ENCODE peak calls at places on chromosomes 16 and 17, in ten cellular contexts. J is GM12892, Y is breast epithelium, D is thyroid gland, G is NB4, N is H54, W is ovary, K is H1, L is sigmoid colon, O is Peyer's patch. Z is an unnamed sample.

GRCh38 chr17:43701318-43701743 is 39.6 kb upstream of the MEOX1 start:
- DNase-seq in J (no peak), Y (peak), D (no peak), G (peak), N (peak), W (no peak), K (no peak), L (no peak), O (peak), Z (no peak)

GRCh38 chr17:72441899-72442298 is 321.1 kb downstream of the SOX9 start:
- DNase-seq in J (no peak), Y (no peak), D (no peak), G (no peak), N (no peak), W (no peak), K (no peak), L (peak), O (no peak), Z (no peak)

GRCh38 chr17:3542410-3543088 is 15.1 kb downstream of the TRPV3 start:
- DNase-seq in J (no peak), Y (no peak), D (no peak), G (no peak), N (no peak), W (no peak), K (no peak), L (no peak), O (no peak), Z (no peak)

GRCh38 chr16:23148513-23149266 is 562 bp downstream of the USP31 start:
- DNase-seq in J (peak), Y (peak), D (peak), G (peak), N (no peak), W (peak), K (peak), L (peak), O (peak), Z (peak)

GRCh38 chr16:68759062-68759461 is 22.0 kb downstream of the CDH1 start:
- DNase-seq in J (no peak), Y (no peak), D (no peak), G (no peak), N (no peak), W (no peak), K (no peak), L (no peak), O (no peak), Z (no peak)

GRCh38 chr17:17495448-17496188 is 577 bp downstream of the RASD1 start:
- DNase-seq in J (no peak), Y (no peak), D (peak), G (no peak), N (no peak), W (peak), K (peak), L (peak), O (peak), Z (peak)

GRCh38 chr16:69073181-69073669 is 32.2 kb upstream of the HAS3 start:
- DNase-seq in J (no peak), Y (no peak), D (no peak), G (no peak), N (peak), W (no peak), K (no peak), L (no peak), O (peak), Z (no peak)

GRCh38 chr17:31654936-31655335 is 204.1 kb downstream of the COPRS start:
- DNase-seq in J (no peak), Y (peak), D (no peak), G (peak), N (peak), W (no peak), K (no peak), L (no peak), O (no peak), Z (no peak)

GRCh38 chr16:57167951-57168350 is 17.9 kb downstream of the PSME3IP1 start:
- DNase-seq in J (no peak), Y (no peak), D (peak), G (peak), N (no peak), W (no peak), K (no peak), L (peak), O (no peak), Z (peak)

GRCh38 chr16:3963203-3963602 is 82.7 kb upstream of the CREBBP start:
- DNase-seq in J (no peak), Y (no peak), D (no peak), G (no peak), N (no peak), W (no peak), K (no peak), L (no peak), O (no peak), Z (no peak)

GRCh38 chr17:79919164-79919585 is 79.9 kb upstream of the CBX4 start:
- DNase-seq in J (no peak), Y (peak), D (peak), G (no peak), N (peak), W (no peak), K (no peak), L (peak), O (peak), Z (no peak)

GRCh38 chr17:7632492-7632894 is 2.6 kb downstream of the SHBG start:
- DNase-seq in J (no peak), Y (no peak), D (peak), G (peak), N (no peak), W (no peak), K (peak), L (no peak), O (peak), Z (peak)

GRCh38 chr17:46135126-46135812 is 58.0 kb downstream of the KANSL1 start:
- DNase-seq in J (no peak), Y (no peak), D (no peak), G (peak), N (no peak), W (no peak), K (no peak), L (no peak), O (no peak), Z (no peak)

GRCh38 chr17:30433514-30433913 is 43.7 kb upstream of the GOSR1 start:
- DNase-seq in J (no peak), Y (no peak), D (no peak), G (peak), N (peak), W (no peak), K (no peak), L (no peak), O (no peak), Z (peak)

GRCh38 chr16:83356986-83357385 is 450.8 kb upstream of the HSBP1 start:
- DNase-seq in J (no peak), Y (no peak), D (no peak), G (no peak), N (no peak), W (no peak), K (no peak), L (no peak), O (no peak), Z (no peak)

GRCh38 chr16:69363281-69363717 is 11.7 kb upstream of the TMED6 start:
- DNase-seq in J (no peak), Y (no peak), D (peak), G (no peak), N (no peak), W (no peak), K (no peak), L (no peak), O (no peak), Z (no peak)

GRCh38 chr17:76742958-76743357 is 5.0 kb downstream of the MFSD11 start:
- DNase-seq in J (no peak), Y (no peak), D (no peak), G (no peak), N (no peak), W (no peak), K (no peak), L (no peak), O (no peak), Z (no peak)

GRCh38 chr17:47695664-47696376 is 1.9 kb downstream of the TBKBP1 start:
- DNase-seq in J (no peak), Y (no peak), D (no peak), G (no peak), N (no peak), W (no peak), K (peak), L (peak), O (no peak), Z (no peak)

GRCh38 chr17:16406742-16407674 is 8.4 kb upstream of the TRPV2 start:
- DNase-seq in J (no peak), Y (peak), D (peak), G (no peak), N (no peak), W (peak), K (peak), L (no peak), O (no peak), Z (no peak)

GRCh38 chr16:79784007-79784406 is 183.5 kb upstream of the MAF start:
- DNase-seq in J (no peak), Y (no peak), D (no peak), G (no peak), N (no peak), W (no peak), K (no peak), L (no peak), O (no peak), Z (no peak)

GRCh38 chr17:46082293-46082692 is 83.2 kb downstream of the STH start:
- DNase-seq in J (no peak), Y (no peak), D (no peak), G (no peak), N (no peak), W (no peak), K (no peak), L (no peak), O (no peak), Z (no peak)

GRCh38 chr16:4690946-4691665 is 2.3 kb upstream of the NUDT16L1 start:
- DNase-seq in J (no peak), Y (no peak), D (no peak), G (peak), N (no peak), W (no peak), K (no peak), L (peak), O (no peak), Z (no peak)

GRCh38 chr17:45575126-45575885 is 84.8 kb upstream of the PLEKHM1 start:
- DNase-seq in J (no peak), Y (no peak), D (no peak), G (peak), N (no peak), W (no peak), K (no peak), L (no peak), O (no peak), Z (no peak)

GRCh38 chr16:14106457-14106856 is 35.3 kb downstream of the MRTFB start:
- DNase-seq in J (no peak), Y (no peak), D (no peak), G (no peak), N (no peak), W (no peak), K (no peak), L (no peak), O (no peak), Z (no peak)

GRCh38 chr17:80498242-80498919 is 22.0 kb upstream of the NPTX1 start:
- DNase-seq in J (no peak), Y (peak), D (no peak), G (no peak), N (no peak), W (peak), K (no peak), L (peak), O (no peak), Z (no peak)

GRCh38 chr17:29949708-29950107 is 8.3 kb downstream of the EFCAB5 start:
- DNase-seq in J (no peak), Y (no peak), D (no peak), G (peak), N (no peak), W (no peak), K (no peak), L (no peak), O (no peak), Z (no peak)

GRCh38 chr17:66849136-66849655 is 14.3 kb downstream of the CACNG5 start:
- DNase-seq in J (no peak), Y (no peak), D (no peak), G (no peak), N (no peak), W (no peak), K (no peak), L (no peak), O (no peak), Z (no peak)

GRCh38 chr17:14553847-14554246 is 253.0 kb downstream of the HS3ST3B1 start:
- DNase-seq in J (no peak), Y (no peak), D (no peak), G (no peak), N (no peak), W (no peak), K (no peak), L (no peak), O (no peak), Z (no peak)

GRCh38 chr17:11264183-11264871 is 23.3 kb downstream of the SHISA6 start:
- DNase-seq in J (no peak), Y (no peak), D (no peak), G (peak), N (no peak), W (no peak), K (no peak), L (no peak), O (no peak), Z (peak)

GRCh38 chr17:42133461-42134041 is 10.9 kb downstream of the HSPB9 start:
- DNase-seq in J (peak), Y (no peak), D (peak), G (no peak), N (no peak), W (no peak), K (no peak), L (no peak), O (peak), Z (peak)

GRCh38 chr16:89563639-89564392 is 3.3 kb downstream of the RPL13 start:
- DNase-seq in J (no peak), Y (no peak), D (no peak), G (peak), N (no peak), W (no peak), K (no peak), L (no peak), O (no peak), Z (no peak)

GRCh38 chr17:4950075-4950756 is 703 bp upstream of the ENO3 start:
- DNase-seq in J (no peak), Y (no peak), D (peak), G (peak), N (no peak), W (peak), K (peak), L (peak), O (peak), Z (peak)

DNA sequence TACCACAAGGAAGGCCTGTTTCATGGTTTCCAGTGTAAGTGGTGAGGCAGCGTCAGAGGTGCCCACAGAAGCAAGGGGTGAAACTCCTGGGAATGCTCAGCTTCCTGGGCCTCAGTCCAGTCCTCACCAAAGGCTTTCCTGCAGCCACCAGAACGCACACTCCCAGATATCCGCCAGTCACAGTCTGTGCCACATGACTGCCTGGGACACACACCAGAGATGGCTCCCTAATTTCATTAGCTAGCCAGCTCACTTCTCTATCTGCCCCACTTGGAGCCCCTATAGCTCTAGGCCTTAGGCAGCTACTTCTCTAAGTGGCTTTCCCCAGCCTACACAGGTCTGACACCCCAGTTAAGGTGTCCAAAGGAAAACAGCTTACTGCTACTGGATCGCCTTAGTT is 77.0 kb downstream of the CYTH1 start:
- DNase-seq in J (no peak), Y (no peak), D (no peak), G (no peak), N (no peak), W (no peak), K (no peak), L (no peak), O (no peak), Z (no peak)
- TF ChIP-seq POLR2A in J (peak), Y (no peak), D (no peak), G (no peak), N (no peak), W (no peak), K (no peak), L (no peak), O (no peak), Z (no peak)

DNA sequence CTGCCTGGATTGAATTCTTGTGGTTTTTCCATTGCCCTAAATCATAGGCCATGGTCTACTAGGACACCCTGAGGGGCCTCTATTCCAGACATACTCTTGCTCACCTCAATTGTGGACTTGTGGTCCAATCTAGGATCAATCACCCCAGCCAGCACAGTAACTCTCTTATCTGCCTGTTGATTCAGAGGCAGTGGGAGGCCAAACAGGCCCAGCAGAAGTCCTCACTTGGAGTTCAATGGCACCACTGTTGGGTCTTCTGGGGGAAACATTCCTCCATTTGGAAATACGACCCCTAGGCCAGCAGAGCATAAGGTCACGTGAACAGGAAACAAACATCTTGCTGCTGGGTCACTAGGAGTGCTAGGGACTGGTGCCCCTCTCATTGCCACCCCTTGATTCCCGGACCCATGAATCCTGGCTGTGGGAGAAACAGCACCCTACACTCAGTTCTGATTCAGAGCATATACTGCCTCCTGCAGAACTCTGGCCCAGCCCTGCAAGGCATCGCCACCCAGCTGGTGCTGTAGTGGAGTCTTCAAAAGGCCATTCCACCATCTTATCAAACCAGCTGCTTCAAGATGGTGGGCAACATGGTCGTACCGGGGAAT is 6.8 kb upstream of the NXN start:
- DNase-seq in J (no peak), Y (no peak), D (no peak), G (no peak), N (no peak), W (no peak), K (no peak), L (no peak), O (no peak), Z (no peak)
- TF ChIP-seq POLR2A in J (no peak), Y (no peak), D (no peak), G (no peak), N (no peak), W (no peak), K (no peak), L (no peak), O (no peak), Z (no peak)

GRCh38 chr17:28812136-28812979 is 30.2 kb downstream of the FAM222B start:
- DNase-seq in J (peak), Y (peak), D (peak), G (peak), N (peak), W (peak), K (peak), L (peak), O (peak), Z (peak)
- TF ChIP-seq POLR2A in J (peak), Y (no peak), D (no peak), G (peak), N (peak), W (peak), K (peak), L (no peak), O (peak), Z (no peak)

DNA sequence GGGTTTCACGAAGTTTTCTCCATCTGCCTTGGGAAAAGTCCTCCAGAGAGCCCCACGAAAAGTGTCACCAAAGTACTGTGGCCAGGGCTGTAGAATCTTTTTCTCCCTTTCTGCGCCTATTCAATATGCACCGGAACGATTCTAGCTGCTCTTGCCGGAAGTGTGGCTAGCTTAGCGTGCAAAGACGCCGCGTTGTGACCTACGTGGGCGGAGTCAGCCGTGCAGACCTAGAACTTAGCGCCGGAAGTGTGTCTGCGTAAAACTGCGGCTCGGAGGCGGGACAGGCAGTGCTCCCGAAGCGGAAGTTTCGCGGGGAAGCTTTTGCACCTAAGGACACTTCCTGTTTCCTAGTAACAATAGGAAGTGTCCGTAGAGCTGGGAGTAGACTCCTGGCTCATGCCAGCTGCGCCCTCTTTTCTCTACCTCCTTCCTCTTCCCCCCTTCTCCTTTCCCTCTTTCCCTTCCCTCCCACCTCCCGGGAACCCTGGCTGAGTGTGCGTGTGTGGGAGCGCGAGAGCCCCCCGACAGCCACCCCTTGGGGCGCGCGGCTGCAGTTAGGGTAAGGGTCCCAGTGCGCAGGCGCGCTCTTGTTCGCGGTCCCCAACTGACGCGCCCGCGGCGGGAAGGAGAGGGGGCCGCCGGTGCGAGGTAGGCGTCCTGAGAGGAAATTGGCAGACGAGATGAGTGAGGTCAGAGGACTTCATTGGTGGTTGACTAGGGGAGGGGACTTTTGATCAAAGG is at the start of the genes ZNF646 and ZNF668:
- DNase-seq in J (peak), Y (peak), D (peak), G (peak), N (peak), W (peak), K (peak), L (peak), O (peak), Z (peak)
- TF ChIP-seq POLR2A in J (peak), Y (peak), D (no peak), G (peak), N (peak), W (peak), K (peak), L (peak), O (peak), Z (peak)

Z was measured in erythroblast.